ENCODE peak calls at places on chromosomes 1 and 21, in four cellular contexts. T is colonic mucosa, D is hepatocyte, O is sigmoid colon. B is an unnamed sample.

GRCh38 chr1:243447342-243447741 is 191.5 kb downstream of the SDCCAG8 start:
- DNase-seq in T (no peak), D (no peak), O (no peak), B (no peak)

GRCh38 chr1:93221913-93222312 is 41.4 kb downstream of the CCDC18 start:
- DNase-seq in O (no peak), D (peak; percentile 4), T (no peak), B (no peak)

GRCh38 chr1:18486195-18486594 is 5.5 kb downstream of the KLHDC7A start:
- DNase-seq in T (no peak), O (no peak), D (no peak), B (no peak)

GRCh38 chr1:1910651-1911389 is 4.2 kb upstream of the CALML6 start:
- DNase-seq in O (peak; percentile 64), T (peak; percentile 25), D (peak; percentile 6), B (no peak)

GRCh38 chr1:16375521-16376359 is 8.7 kb downstream of the SZRD1 start:
- DNase-seq in D (no peak), T (no peak), O (no peak), B (no peak)

GRCh38 chr21:26806734-26807372 is 38.4 kb downstream of the ADAMTS1 start:
- DNase-seq in D (no peak), O (no peak), T (no peak), B (no peak)

GRCh38 chr1:10451286-10451685 is 1.5 kb downstream of the CORT start:
- DNase-seq in D (no peak), T (no peak), O (no peak), B (no peak)

GRCh38 chr1:186295980-186296379 is 79.1 kb downstream of the TPR start:
- DNase-seq in O (no peak), D (no peak), T (no peak), B (no peak)

GRCh38 chr1:242651817-242652216 is 127.3 kb upstream of the PLD5 start:
- DNase-seq in T (no peak), O (no peak), D (peak; percentile 23), B (no peak)

GRCh38 chr21:37454869-37455503 is 88.4 kb downstream of the DYRK1A start:
- DNase-seq in D (no peak), T (no peak), O (no peak), B (no peak)

GRCh38 chr1:31577515-31578191 is 1.3 kb downstream of the TINAGL1 start:
- DNase-seq in T (peak; percentile 73), D (no peak), O (peak; percentile 78), B (no peak)

GRCh38 chr1:22870201-22870871 is 102.3 kb downstream of the LACTBL1 start:
- DNase-seq in O (no peak), D (no peak), T (no peak), B (no peak)

GRCh38 chr1:38738207-38738606 is 121.4 kb downstream of the RRAGC start:
- DNase-seq in T (no peak), D (no peak), O (no peak), B (no peak)

GRCh38 chr1:225509376-225509707 is 81.5 kb upstream of the LBR start:
- DNase-seq in D (no peak), T (no peak), O (no peak), B (no peak)

GRCh38 chr1:81802601-81803422 is 2.1 kb downstream of the ADGRL2 start:
- DNase-seq in D (peak; percentile 85), O (peak; percentile 85), T (peak; percentile 61), B (no peak)

GRCh38 chr1:198598796-198599321 is 40.0 kb upstream of the PTPRC start:
- DNase-seq in D (no peak), O (no peak), T (no peak), B (no peak)

GRCh38 chr1:151199860-151200581 is 1.7 kb downstream of the PIP5K1A start:
- DNase-seq in D (peak; percentile 58), O (peak; percentile 82), T (no peak), B (no peak)

GRCh38 chr1:219797009-219797408 is 131.3 kb downstream of the SLC30A10 start:
- DNase-seq in O (no peak), D (no peak), T (no peak), B (no peak)

GRCh38 chr21:36780861-36781260 is 81.9 kb downstream of the SIM2 start:
- DNase-seq in O (no peak), D (no peak), T (no peak), B (no peak)

GRCh38 chr1:31790641-31791091 is 25.2 kb downstream of the SPOCD1 start:
- DNase-seq in T (no peak), D (no peak), O (peak; percentile 46), B (no peak)

GRCh38 chr1:91610829-91611228 is 110.2 kb downstream of the CDC7 start:
- DNase-seq in O (no peak), T (no peak), D (no peak), B (no peak)

GRCh38 chr1:1239624-1240347 is 6.7 kb downstream of the C1QTNF12 start:
- DNase-seq in T (no peak), O (no peak), D (no peak), B (no peak)

GRCh38 chr1:195766709-195767108 is 841.5 kb downstream of the KCNT2 start:
- DNase-seq in D (no peak), O (no peak), T (no peak), B (no peak)

GRCh38 chr1:173867141-173867752 is 542 bp downstream of the GAS5 start:
- DNase-seq in T (no peak), D (no peak), O (peak; percentile 68), B (no peak)

GRCh38 chr1:64748222-64748621 is 3.3 kb downstream of the RAVER2 start:
- DNase-seq in O (no peak), D (no peak), T (peak; percentile 24), B (no peak)

GRCh38 chr1:182069028-182069466 is 7.5 kb upstream of the ZNF648 start:
- DNase-seq in O (no peak), T (peak; percentile 67), D (peak; percentile 85), B (no peak)

GRCh38 chr1:67788251-67788796 is 44.9 kb downstream of the GNG12 start:
- DNase-seq in D (no peak), T (no peak), O (no peak), B (no peak)

GRCh38 chr1:22057861-22058260 is 5.4 kb downstream of the CDC42 start:
- DNase-seq in D (no peak), O (no peak), T (no peak), B (no peak)

GRCh38 chr1:37020653-37021277 is 13.6 kb downstream of the GRIK3 start:
- DNase-seq in D (peak; percentile 51), T (no peak), O (no peak), B (no peak)

GRCh38 chr1:227869851-227870305 is 54.4 kb downstream of the PRSS38 start:
- DNase-seq in T (no peak), D (no peak), O (no peak), B (no peak)

GRCh38 chr1:3774503-3775247 is 2.1 kb downstream of the SMIM1 start:
- DNase-seq in T (no peak), D (no peak), O (no peak), B (no peak)

GRCh38 chr1:21305900-21306189 is 15.6 kb upstream of the ECE1 start:
- DNase-seq in D (no peak), T (no peak), O (no peak), B (no peak)

GRCh38 chr1:179313004-179313403 is 19.4 kb downstream of the SOAT1 start:
- DNase-seq in T (no peak), O (no peak), D (no peak), B (no peak)

DNA sequence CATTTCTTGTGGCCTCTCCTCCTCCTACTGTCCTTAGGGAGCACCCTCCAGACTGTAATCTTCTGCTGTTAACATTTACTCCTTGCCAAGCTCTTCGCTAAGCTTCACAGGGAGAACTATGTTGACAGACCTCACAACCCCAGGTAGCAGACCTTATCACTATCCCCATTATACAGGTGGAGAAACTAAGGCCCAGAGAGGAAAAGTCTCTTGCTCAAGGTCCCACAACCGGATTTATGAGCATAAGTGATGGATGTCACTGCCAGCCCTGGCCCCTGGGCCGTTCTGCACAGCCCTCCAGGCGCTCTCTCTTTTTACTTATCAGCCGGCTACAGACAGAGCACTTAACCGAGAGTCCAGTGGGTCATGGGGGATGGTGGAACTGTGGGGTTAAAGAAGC is 18.1 kb downstream of the LYPD8 start:
- DNase-seq in O (no peak), T (no peak), D (no peak), B (no peak)
- H3K9me3 ChIP-seq in O (no peaks in the 10 kb centered on the region), T (no peaks in the 10 kb centered on the region), D (no peaks in the 10 kb centered on the region), B (no peaks in the 10 kb centered on the region)

GRCh38 chr1:160068231-160068630 is 1.7 kb downstream of the KCNJ10 start:
- DNase-seq in D (no peak), T (no peak), O (no peak), B (no peak)

GRCh38 chr1:160069460-160070231 is at the start of gene KCNJ10:
- DNase-seq in D (no peak), O (peak; percentile 70), T (no peak), B (no peak)

GRCh38 chr1:160064164-160064563 is 5.8 kb downstream of the KCNJ10 start:
- DNase-seq in T (no peak), D (no peak), O (no peak), B (no peak)

GRCh38 chr1:160064746-160065145 is 5.2 kb downstream of the KCNJ10 start:
- DNase-seq in T (no peak), D (no peak), O (no peak), B (no peak)

GRCh38 chr1:160066829-160067720 is 2.9 kb downstream of the KCNJ10 start:
- DNase-seq in T (no peak), D (no peak), O (no peak), B (no peak)
- H3K27ac ChIP-seq in T (no peak overlapping the region), D (no peak overlapping the region), O (no peak overlapping the region), B (no peak overlapping the region)

DNA sequence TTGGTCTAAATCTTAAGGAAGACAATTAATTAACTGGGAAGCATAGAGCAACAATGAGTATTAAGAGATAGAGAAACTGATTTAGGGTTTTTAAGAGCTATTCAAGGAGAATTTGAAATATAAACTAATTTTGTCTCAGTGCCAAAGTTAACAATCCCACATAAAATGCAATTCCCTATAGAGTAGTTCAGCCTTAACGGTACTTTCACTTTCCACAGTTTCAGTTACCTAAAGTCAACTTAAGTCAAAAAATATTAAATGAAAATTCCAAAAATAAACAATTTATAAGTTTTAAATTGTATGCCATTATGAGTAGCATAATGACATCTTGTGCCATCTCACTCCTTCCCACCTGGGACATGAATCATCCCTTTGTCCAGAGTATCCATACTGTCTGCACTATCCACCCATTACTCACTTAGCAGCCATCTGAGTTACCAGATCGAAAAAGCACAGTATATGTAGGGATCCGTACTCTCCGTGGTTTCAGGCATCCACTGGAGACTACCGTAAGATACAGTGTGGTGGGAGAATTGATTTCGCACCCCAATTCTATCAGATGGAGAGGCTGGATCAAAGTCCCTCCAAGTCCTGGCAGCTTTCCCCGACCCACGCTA is 4.8 kb upstream of the SARS1 start:
- DNase-seq in T (no peak), O (no peak), D (no peak), B (no peak)
- H3K4me3 ChIP-seq in T (peak overlapping the region; percentile 22), O (no peak overlapping the region), D (no peak overlapping the region), B (no peak overlapping the region)

GRCh38 chr1:168190284-168190884 is 11.6 kb downstream of the TIPRL start:
- DNase-seq in O (no peak), D (no peak), T (no peak), B (no peak)

DNA sequence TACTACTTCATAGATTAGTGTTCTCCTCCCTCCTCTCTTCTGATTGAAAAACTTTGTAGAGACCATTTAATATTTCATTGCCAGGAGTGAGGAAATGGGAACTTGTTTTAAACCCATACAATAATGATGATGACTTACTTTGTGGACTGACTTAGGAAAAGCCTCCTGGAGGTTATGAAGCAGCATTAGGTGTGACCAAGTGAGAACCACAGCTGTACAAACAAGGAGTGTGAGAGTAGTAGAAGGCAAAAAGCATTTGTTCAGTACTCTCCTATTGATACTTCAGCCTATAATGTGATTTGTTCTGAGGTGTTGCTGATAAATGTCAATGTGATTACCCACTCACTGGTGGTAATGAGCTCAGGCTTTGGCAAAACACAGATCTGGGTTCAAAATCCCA is 8.4 kb downstream of the TIPRL start:
- DNase-seq in O (no peak), D (no peak), T (no peak), B (no peak)
- H3K9me3 ChIP-seq in O (no peaks in the 10 kb centered on the region), D (no peaks in the 10 kb centered on the region), T (no peaks in the 10 kb centered on the region), B (no peaks in the 10 kb centered on the region)

GRCh38 chr1:236864996-236865877 is 70.1 kb downstream of the MTR start:
- DNase-seq in D (no peak), T (no peak), O (peak; percentile 73), B (no peak)
- H3K27ac ChIP-seq in D (peak overlapping the region; percentile 24), T (no peak overlapping the region), O (peak overlapping the region; percentile 62), B (no peak overlapping the region)